ENCODE peak calls at places on chromosomes 2 and 18, in ten cellular contexts. W is stomach, A is ovary, N is upper lobe of right lung, K is tibial artery, V is DND-41, S is prostate gland, G is IMR-90, H is BE2C, T is body of pancreas. P is an unnamed sample.

GRCh38 chr2:235612551-235612950 is 118.7 kb downstream of the AGAP1 start:
- DNase-seq in N (no peak), H (no peak), K (no peak), S (no peak), T (no peak), G (no peak), V (no peak), W (no peak), A (no peak), P (no peak)

GRCh38 chr2:206920936-206921335 is 18.4 kb upstream of the CPO start:
- DNase-seq in S (no peak), W (no peak), T (no peak), G (no peak), K (no peak), N (no peak), H (no peak), V (no peak), A (no peak), P (no peak)

GRCh38 chr2:119683717-119684443 is 4.9 kb downstream of the TMEM177 start:
- DNase-seq in A (peak; percentile 72), T (no peak), N (no peak), K (peak; percentile 29), V (no peak), G (peak; percentile 28), H (peak; percentile 28), W (peak; percentile 20), S (no peak), P (no peak)

GRCh38 chr18:25237571-25238267 is 114.2 kb downstream of the ZNF521 start:
- DNase-seq in T (no peak), V (no peak), K (no peak), A (no peak), N (no peak), G (peak; percentile 47), H (no peak), S (no peak), W (no peak), P (no peak)

GRCh38 chr2:9629222-9630000 is 1.4 kb downstream of the YWHAQ start:
- DNase-seq in S (no peak), T (no peak), W (no peak), N (no peak), A (no peak), K (no peak), H (no peak), V (peak; percentile 13), G (peak; percentile 46), P (no peak)

GRCh38 chr2:169716938-169717690 is 16.5 kb upstream of the KLHL23 start:
- DNase-seq in S (peak; percentile 48), W (no peak), G (peak; percentile 28), K (no peak), A (no peak), V (no peak), H (peak; percentile 81), T (no peak), N (no peak), P (no peak)

GRCh38 chr2:105797298-105797819 is 52.6 kb downstream of the NCK2 start:
- DNase-seq in G (peak; percentile 48), N (no peak), T (no peak), V (peak; percentile 77), S (no peak), A (no peak), K (no peak), W (no peak), H (no peak), P (no peak)

GRCh38 chr2:238043851-238044250 is 16.9 kb upstream of the SCLY start:
- DNase-seq in A (no peak), K (no peak), G (no peak), V (no peak), H (no peak), N (no peak), S (no peak), T (peak; percentile 74), W (no peak), P (no peak)

GRCh38 chr2:233234996-233235395 is 16.5 kb upstream of the ATG16L1 start:
- DNase-seq in V (no peak), A (no peak), N (no peak), S (no peak), T (no peak), W (no peak), H (no peak), G (no peak), K (no peak), P (no peak)

GRCh38 chr18:21897811-21898210 is 157.2 kb downstream of the MIB1 start:
- DNase-seq in W (peak; percentile 58), N (no peak), K (no peak), V (peak; percentile 32), T (peak; percentile 55), H (peak; percentile 32), G (peak; percentile 42), S (peak; percentile 22), A (peak; percentile 32), P (peak; percentile 84)

GRCh38 chr2:50746526-50746925 is 285.4 kb downstream of the NRXN1 start:
- DNase-seq in A (no peak), G (peak; percentile 27), K (no peak), N (no peak), S (no peak), H (peak; percentile 30), V (peak; percentile 11), T (peak; percentile 9), W (no peak), P (peak; percentile 33)

GRCh38 chr2:156399224-156399949 is 36.8 kb upstream of the GPD2 start:
- DNase-seq in W (peak; percentile 39), N (peak; percentile 65), A (no peak), G (peak; percentile 62), V (no peak), S (peak; percentile 6), K (no peak), H (no peak), T (peak; percentile 36), P (no peak)

GRCh38 chr2:83104202-83104601 is 1354.9 kb downstream of the SUCLG1 start:
- DNase-seq in G (no peak), V (no peak), N (no peak), H (no peak), T (no peak), K (no peak), W (no peak), A (no peak), S (no peak), P (no peak)
- H3K9me3 ChIP-seq in G (no peaks in the 10 kb centered on the region), V (no peaks in the 10 kb centered on the region), N (no peaks in the 10 kb centered on the region), H (no peaks in the 10 kb centered on the region), T (no peaks in the 10 kb centered on the region), K (no peaks in the 10 kb centered on the region), W (peaks cover under 1% of the 10 kb centered on the region), A (no peaks in the 10 kb centered on the region), S (no peaks in the 10 kb centered on the region), P (no peaks in the 10 kb centered on the region)

DNA sequence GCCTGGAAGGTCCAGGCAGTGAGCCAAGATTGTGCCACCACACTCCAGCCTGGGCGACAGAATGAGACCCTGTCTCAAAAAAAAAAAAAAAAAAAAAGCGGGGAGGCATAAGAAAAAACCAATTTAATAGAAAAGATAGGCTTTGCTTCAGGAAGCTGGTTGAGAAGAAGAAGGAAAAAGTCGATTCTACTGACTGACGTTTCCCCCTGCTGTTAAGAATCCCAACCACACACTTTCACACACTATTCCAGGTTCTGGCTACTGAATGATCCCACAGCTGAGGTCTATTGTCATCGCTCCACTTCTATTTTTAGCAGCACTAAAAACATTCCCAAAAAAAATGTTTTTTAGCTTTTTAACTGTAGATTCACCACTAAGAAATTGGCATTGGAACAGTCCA is 6.7 kb upstream of the CHCHD5 start:
- DNase-seq in V (no peak), A (no peak), N (no peak), K (no peak), W (no peak), H (no peak), T (no peak), S (no peak), G (peak; percentile 53), P (peak; percentile 28)
- TF ChIP-seq CTCF in V (peak; percentile 32), A (no peak), N (no peak), K (no peak), W (no peak), H (no peak), T (no peak), S (no peak), G (peak; percentile 26), P (peak; percentile 26)

GRCh38 chr18:54551590-54551989 is 39.5 kb upstream of the DYNAP start:
- DNase-seq in G (no peak), S (no peak), V (no peak), N (no peak), H (no peak), T (no peak), A (no peak), W (no peak), K (no peak), P (no peak)
- H3K9me3 ChIP-seq in G (no peaks in the 10 kb centered on the region), S (no peaks in the 10 kb centered on the region), V (peaks cover 4% of the 10 kb centered on the region), N (peaks cover 5% of the 10 kb centered on the region), H (no peaks in the 10 kb centered on the region), T (no peaks in the 10 kb centered on the region), A (no peaks in the 10 kb centered on the region), W (no peaks in the 10 kb centered on the region), K (no peaks in the 10 kb centered on the region), P (no peaks in the 10 kb centered on the region)

GRCh38 chr18:3189884-3190283 is 29.9 kb downstream of the MYOM1 start:
- DNase-seq in K (no peak), H (no peak), T (no peak), G (no peak), S (no peak), N (no peak), A (no peak), V (no peak), W (no peak), P (no peak)

GRCh38 chr18:3183103-3183717 is 36.6 kb downstream of the MYOM1 start:
- DNase-seq in H (no peak), G (no peak), N (no peak), W (no peak), A (no peak), S (no peak), V (no peak), T (no peak), K (no peak), P (no peak)

GRCh38 chr18:3192286-3192685 is 27.5 kb downstream of the MYOM1 start:
- DNase-seq in V (no peak), G (no peak), S (no peak), K (no peak), T (no peak), W (no peak), N (no peak), H (no peak), A (no peak), P (no peak)

GRCh38 chr18:3184275-3184963 is 35.3 kb downstream of the MYOM1 start:
- DNase-seq in W (no peak), G (no peak), H (no peak), S (no peak), T (no peak), N (no peak), K (no peak), V (no peak), A (no peak), P (no peak)

DNA sequence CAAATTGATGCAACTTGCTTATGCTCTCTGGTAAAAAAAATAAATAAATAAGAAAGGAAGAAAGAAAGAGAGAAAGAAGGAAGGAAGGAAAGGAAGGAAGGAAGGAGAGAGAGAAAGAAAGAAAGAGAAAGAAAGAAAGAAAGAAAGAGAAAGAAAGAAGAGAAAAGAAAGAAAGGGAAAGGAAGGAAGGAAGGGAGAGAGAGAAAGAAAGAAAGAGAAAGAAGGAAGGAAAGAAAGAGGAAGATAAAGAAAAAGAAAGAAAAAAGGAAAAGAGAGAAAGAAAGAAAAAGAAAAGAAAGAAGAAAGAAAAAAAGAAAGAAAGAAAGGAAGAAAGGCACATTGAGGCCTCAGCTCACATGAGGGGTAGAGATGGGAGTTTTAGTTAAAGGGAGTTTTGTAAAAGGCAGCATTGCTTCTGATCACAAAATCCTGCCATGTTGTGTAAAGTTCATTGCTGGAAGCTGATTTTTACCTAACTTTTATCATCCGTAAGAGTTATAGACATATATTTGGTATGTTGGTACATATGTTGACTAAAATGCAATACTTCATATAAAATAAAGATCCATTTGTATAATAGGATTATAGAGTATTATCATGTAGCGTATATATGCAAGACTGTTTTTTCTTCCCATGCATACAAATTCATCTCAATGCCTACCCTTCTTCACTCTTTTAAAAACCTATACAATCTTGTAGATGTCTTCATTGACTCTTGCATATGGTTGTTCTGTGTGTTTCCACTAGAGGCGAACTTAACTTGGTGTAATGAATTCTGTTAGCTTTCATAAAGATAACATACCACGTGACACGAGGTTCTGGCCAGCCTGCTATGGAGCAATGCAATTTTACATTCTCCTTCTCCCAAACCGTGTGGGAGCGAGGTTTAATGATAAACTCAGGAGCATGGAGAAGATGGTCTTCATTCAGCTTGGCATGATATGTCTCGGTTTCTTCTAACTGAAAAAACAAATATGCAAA is 32.8 kb downstream of the MYOM1 start:
- DNase-seq in T (peak; percentile 32), H (peak; percentile 18), A (peak; percentile 20), K (no peak), V (no peak), S (no peak), G (no peak), W (no peak), N (no peak), P (peak; percentile 73)
- TF ChIP-seq CTCF in T (peak; percentile 30), H (peak; percentile 19), A (no peak), K (peak; percentile 9), V (no peak), S (no peak), G (peak; percentile 5), W (no peak), N (no peak), P (peak; percentile 44)